ENCODE peak calls at places on chromosomes 12 and 14, in five cellular contexts. D, C, M, L and I are unnamed samples.

GRCh38 chr12:3614806-3615466 is 123.9 kb downstream of the PRMT8 start:
- DNase-seq in C (no peak), L (no peak), D (no peak), M (no peak), I (no peak)

GRCh38 chr12:95548056-95548538 is 3.2 kb downstream of the USP44 start:
- DNase-seq in M (peak; percentile 4), D (peak; percentile 10), C (no peak), L (no peak), I (no peak)

GRCh38 chr14:68793734-68794129 is 865 bp upstream of the ZFP36L1 start:
- DNase-seq in C (no peak), M (peak; percentile 40), D (no peak), L (no peak), I (no peak)

GRCh38 chr14:89544636-89545301 is 127.7 kb upstream of the FOXN3 start:
- DNase-seq in L (no peak), D (no peak), M (no peak), C (no peak), I (no peak)

GRCh38 chr12:47891356-47891755 is 13.4 kb downstream of the VDR start:
- DNase-seq in D (no peak), M (no peak), L (no peak), C (no peak), I (no peak)

GRCh38 chr14:92607702-92608429 is 94.3 kb downstream of the RIN3 start:
- DNase-seq in D (no peak), C (no peak), M (no peak), L (peak; percentile 52), I (no peak)

GRCh38 chr12:57772429-57773322 is at the start of gene EEF1AKMT3:
- DNase-seq in M (no peak), L (no peak), D (no peak), C (peak; percentile 36), I (no peak)

GRCh38 chr12:16553457-16553856 is 52.5 kb downstream of the LMO3 start:
- DNase-seq in L (no peak), C (no peak), D (no peak), M (no peak), I (no peak)

GRCh38 chr14:61438497-61438859 is 117.1 kb downstream of the PRKCH start:
- DNase-seq in C (no peak), M (no peak), D (no peak), L (no peak), I (peak; percentile 77)

GRCh38 chr12:121279507-121279915 is 17.0 kb downstream of the CAMKK2 start:
- DNase-seq in D (no peak), C (no peak), M (no peak), L (no peak), I (no peak)

GRCh38 chr14:99537399-99537798 is 56.2 kb downstream of the CCNK start:
- DNase-seq in L (no peak), C (no peak), M (no peak), D (no peak), I (no peak)

GRCh38 chr12:116018282-116018681 is 259.2 kb downstream of the MED13L start:
- DNase-seq in D (no peak), M (no peak), L (no peak), C (no peak), I (no peak)

GRCh38 chr12:54692353-54692752 is 44.2 kb upstream of the DCD start:
- DNase-seq in M (no peak), L (no peak), C (no peak), D (no peak), I (peak; percentile 33)

GRCh38 chr14:68143341-68143807 is 323.8 kb downstream of the RAD51B start:
- DNase-seq in C (no peak), D (no peak), L (no peak), M (no peak), I (no peak)

GRCh38 chr12:67068773-67069450 is 200.2 kb upstream of the CAND1 start:
- DNase-seq in L (no peak), D (peak; percentile 16), M (peak; percentile 27), C (no peak), I (peak; percentile 24)
- H3K4me3 ChIP-seq in L (peak overlapping the region; percentile 42), D (peak overlapping the region; percentile 52), M (peak overlapping the region; percentile 42), C (peak overlapping the region; percentile 77), I (peak overlapping the region; percentile 49)

GRCh38 chr14:71166434-71166833 is 259.2 kb downstream of the PCNX1 start:
- DNase-seq in M (no peak), D (no peak), C (no peak), L (peak; percentile 67), I (peak; percentile 37)
- TF ChIP-seq CTCF in M (no peak), D (peak; percentile 69), C (peak; percentile 52), L (peak; percentile 96), I (peak; percentile 22)

GRCh38 chr12:100168562-100168961 is 25.9 kb upstream of the BLTP3B start:
- DNase-seq in C (no peak), L (no peak), D (no peak), M (no peak), I (no peak)

GRCh38 chr12:100173111-100173510 is 27.5 kb upstream of the ACTR6 start:
- DNase-seq in M (no peak), D (no peak), C (no peak), L (no peak), I (no peak)

GRCh38 chr12:100170313-100170858 is 27.7 kb upstream of the BLTP3B start:
- DNase-seq in L (no peak), D (no peak), M (no peak), C (no peak), I (no peak)

GRCh38 chr12:100166232-100166631 is 23.6 kb upstream of the BLTP3B start:
- DNase-seq in C (no peak), D (no peak), M (no peak), L (no peak), I (no peak)

DNA sequence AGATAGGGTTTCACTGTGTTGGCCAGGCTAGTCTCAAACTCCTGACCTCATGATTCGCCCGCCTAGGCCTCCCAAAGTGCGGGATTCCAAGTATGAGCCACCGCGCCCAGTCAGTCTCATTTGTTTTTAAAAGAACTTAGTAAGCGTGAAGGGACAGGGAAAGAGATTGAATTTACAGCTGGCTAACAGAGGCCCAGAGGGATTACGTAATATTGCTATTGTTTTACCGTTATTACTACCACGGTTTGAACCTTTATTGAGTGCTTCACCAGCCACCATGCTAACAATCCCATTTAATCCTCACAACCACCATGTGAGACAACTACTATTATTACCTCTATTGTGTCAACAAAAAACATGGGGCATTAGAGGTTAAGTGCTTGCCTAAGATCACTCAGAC is 26.7 kb upstream of the BLTP3B start:
- DNase-seq in L (no peak), C (no peak), M (no peak), D (no peak), I (no peak)
- H3K4me3 ChIP-seq in L (no peak overlapping the region), C (no peak overlapping the region), M (no peak overlapping the region), D (no peak overlapping the region), I (no peak overlapping the region)

GRCh38 chr14:75303415-75303814 is 24.8 kb downstream of the FOS start:
- DNase-seq in L (no peak), D (no peak), C (no peak), M (no peak), I (peak; percentile 78)

GRCh38 chr14:75310295-75311059 is 31.8 kb downstream of the FOS start:
- DNase-seq in D (no peak), M (no peak), C (peak; percentile 63), L (no peak), I (no peak)

GRCh38 chr14:75301666-75302325 is 23.2 kb downstream of the FOS start:
- DNase-seq in L (no peak), C (no peak), D (peak; percentile 25), M (no peak), I (peak; percentile 27)

GRCh38 chr14:75307700-75308379 is 29.2 kb downstream of the FOS start:
- DNase-seq in L (no peak), D (peak; percentile 65), M (peak; percentile 62), C (no peak), I (peak; percentile 83)

DNA sequence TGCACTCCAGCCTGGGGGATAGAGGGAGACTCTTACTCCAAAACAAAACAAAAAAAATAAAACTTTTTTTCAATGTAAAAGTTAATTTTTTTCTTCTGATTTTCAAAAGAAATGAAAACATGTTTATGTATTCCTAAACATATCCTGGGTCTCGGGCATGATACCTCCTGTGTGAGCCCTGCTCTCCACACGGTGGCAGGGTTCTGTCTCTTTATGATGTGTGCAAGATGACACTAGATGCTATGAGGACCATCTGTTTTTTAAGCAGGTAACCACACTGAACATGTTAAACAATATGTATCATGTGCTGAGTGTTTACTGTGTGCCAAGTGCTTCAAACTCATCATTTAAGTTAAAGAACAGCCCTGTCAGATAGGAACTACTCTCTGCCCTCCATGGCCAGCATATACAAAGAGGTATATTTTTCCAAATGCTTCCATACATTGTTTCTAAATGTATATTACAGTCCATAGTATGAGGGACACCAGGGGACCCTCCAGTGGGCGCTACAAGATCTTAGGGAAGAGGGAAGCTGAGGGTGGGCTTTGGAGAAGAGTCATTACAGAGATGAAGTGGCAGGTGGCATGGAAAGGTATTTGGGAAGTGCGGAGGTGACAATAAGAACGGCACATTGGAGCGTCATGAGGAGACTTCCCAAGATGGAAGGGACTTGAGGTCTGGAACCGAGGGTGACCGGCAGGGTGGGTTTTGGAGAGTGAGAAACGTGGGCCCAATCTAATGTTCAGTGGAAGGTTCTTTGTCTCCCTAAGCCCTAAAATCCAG is 28.5 kb downstream of the FOS start:
- DNase-seq in M (no peak), L (no peak), D (no peak), C (no peak), I (peak; percentile 81)
- TF ChIP-seq CTCF in M (no peak), L (peak; percentile 41), D (peak; percentile 77), C (no peak), I (peak; percentile 61)